ENCODE peak calls at places on chromosomes 2 and 18, in seven cellular contexts. One of them, this sample, is unnamed.
A peak's percentile ranks its signal among the peaks of the same experiment; 100 is the strongest.

GRCh38 chr2:238160206-238161129 is 1.7 kb downstream of the ERFE start:
- DNase-seq in IMR-90: peak; percentile 59
- DNase-seq in heart left ventricle: peak; percentile 55
- DNase-seq in ovary: peak; percentile 16
- DNase-seq in body of pancreas: no peak
- DNase-seq in stomach: no peak
- DNase-seq in esophagus squamous epithelium: no peak
- DNase-seq in this sample: no peak

GRCh38 chr2:219542931-219543595 is 546 bp downstream of the CHPF start:
- DNase-seq in heart left ventricle: peak; percentile 80
- DNase-seq in ovary: peak; percentile 67
- DNase-seq in esophagus squamous epithelium: no peak
- DNase-seq in body of pancreas: peak; percentile 46
- DNase-seq in stomach: no peak
- DNase-seq in IMR-90: peak; percentile 16
- DNase-seq in this sample: no peak

GRCh38 chr18:55427951-55428350 is 160.0 kb downstream of the TCF4 start:
- DNase-seq in IMR-90: no peak
- DNase-seq in body of pancreas: no peak
- DNase-seq in stomach: no peak
- DNase-seq in heart left ventricle: no peak
- DNase-seq in esophagus squamous epithelium: no peak
- DNase-seq in ovary: no peak
- DNase-seq in this sample: no peak

GRCh38 chr18:58590827-58591226 is 38.1 kb downstream of the ALPK2 start:
- DNase-seq in heart left ventricle: no peak
- DNase-seq in stomach: no peak
- DNase-seq in body of pancreas: no peak
- DNase-seq in IMR-90: no peak
- DNase-seq in ovary: no peak
- DNase-seq in esophagus squamous epithelium: no peak
- DNase-seq in this sample: no peak

GRCh38 chr2:129879614-129880180 is 99.8 kb upstream of the RAB6C start:
- DNase-seq in heart left ventricle: no peak
- DNase-seq in ovary: no peak
- DNase-seq in body of pancreas: no peak
- DNase-seq in esophagus squamous epithelium: no peak
- DNase-seq in IMR-90: no peak
- DNase-seq in stomach: no peak
- DNase-seq in this sample: peak; percentile 12

GRCh38 chr2:237217995-237218621 is 132.4 kb downstream of the COPS8 start:
- DNase-seq in body of pancreas: no peak
- DNase-seq in ovary: no peak
- DNase-seq in IMR-90: no peak
- DNase-seq in stomach: no peak
- DNase-seq in heart left ventricle: no peak
- DNase-seq in esophagus squamous epithelium: no peak
- DNase-seq in this sample: no peak

GRCh38 chr18:70421471-70421870 is 132.6 kb downstream of the SOCS6 start:
- DNase-seq in IMR-90: peak; percentile 45
- DNase-seq in stomach: no peak
- DNase-seq in body of pancreas: no peak
- DNase-seq in esophagus squamous epithelium: no peak
- DNase-seq in heart left ventricle: no peak
- DNase-seq in ovary: no peak
- DNase-seq in this sample: no peak

GRCh38 chr2:75627902-75628504 is 18.6 kb upstream of the MRPL19 start:
- DNase-seq in esophagus squamous epithelium: no peak
- DNase-seq in body of pancreas: peak; percentile 88
- DNase-seq in ovary: peak; percentile 77
- DNase-seq in stomach: peak; percentile 73
- DNase-seq in heart left ventricle: peak; percentile 70
- DNase-seq in IMR-90: peak; percentile 80
- DNase-seq in this sample: peak; percentile 54

GRCh38 chr2:25290811-25291510 is 50.8 kb downstream of the DNMT3A start:
- DNase-seq in IMR-90: peak; percentile 23
- DNase-seq in esophagus squamous epithelium: no peak
- DNase-seq in stomach: no peak
- DNase-seq in body of pancreas: peak; percentile 26
- DNase-seq in ovary: no peak
- DNase-seq in heart left ventricle: peak; percentile 77
- DNase-seq in this sample: no peak

GRCh38 chr18:69617888-69618287 is 217.2 kb downstream of the DOK6 start:
- DNase-seq in stomach: no peak
- DNase-seq in IMR-90: peak; percentile 80
- DNase-seq in heart left ventricle: no peak
- DNase-seq in body of pancreas: no peak
- DNase-seq in ovary: no peak
- DNase-seq in esophagus squamous epithelium: no peak
- DNase-seq in this sample: no peak

GRCh38 chr18:70397259-70397925 is 108.5 kb downstream of the SOCS6 start:
- DNase-seq in esophagus squamous epithelium: no peak
- DNase-seq in stomach: no peak
- DNase-seq in IMR-90: peak; percentile 44
- DNase-seq in body of pancreas: no peak
- DNase-seq in ovary: no peak
- DNase-seq in heart left ventricle: no peak
- DNase-seq in this sample: no peak

GRCh38 chr18:35683021-35683420 is 101.5 kb downstream of the GALNT1 start:
- DNase-seq in body of pancreas: no peak
- DNase-seq in stomach: no peak
- DNase-seq in ovary: no peak
- DNase-seq in IMR-90: peak; percentile 10
- DNase-seq in heart left ventricle: no peak
- DNase-seq in esophagus squamous epithelium: no peak
- DNase-seq in this sample: no peak

GRCh38 chr2:200944467-200945394 is 18.7 kb downstream of the ORC2 start:
- DNase-seq in heart left ventricle: no peak
- DNase-seq in IMR-90: peak; percentile 94
- DNase-seq in esophagus squamous epithelium: no peak
- DNase-seq in ovary: no peak
- DNase-seq in stomach: peak; percentile 62
- DNase-seq in body of pancreas: no peak
- DNase-seq in this sample: no peak

GRCh38 chr2:54845514-54845913 is 122.1 kb downstream of the EML6 start:
- DNase-seq in stomach: no peak
- DNase-seq in heart left ventricle: no peak
- DNase-seq in body of pancreas: no peak
- DNase-seq in IMR-90: peak; percentile 65
- DNase-seq in esophagus squamous epithelium: no peak
- DNase-seq in ovary: no peak
- DNase-seq in this sample: no peak

GRCh38 chr2:102037681-102038080 is 45.9 kb downstream of the IL1R2 start:
- DNase-seq in heart left ventricle: no peak
- DNase-seq in stomach: no peak
- DNase-seq in IMR-90: no peak
- DNase-seq in body of pancreas: no peak
- DNase-seq in esophagus squamous epithelium: no peak
- DNase-seq in ovary: no peak
- DNase-seq in this sample: no peak

GRCh38 chr2:197248623-197249022 is 62.0 kb downstream of the ANKRD44 start:
- DNase-seq in heart left ventricle: no peak
- DNase-seq in esophagus squamous epithelium: no peak
- DNase-seq in stomach: no peak
- DNase-seq in body of pancreas: no peak
- DNase-seq in IMR-90: peak; percentile 20
- DNase-seq in ovary: no peak
- DNase-seq in this sample: no peak

GRCh38 chr2:196136151-196136550 is 35.2 kb downstream of the STK17B start:
- DNase-seq in stomach: no peak
- DNase-seq in body of pancreas: no peak
- DNase-seq in IMR-90: no peak
- DNase-seq in esophagus squamous epithelium: no peak
- DNase-seq in heart left ventricle: no peak
- DNase-seq in ovary: no peak
- DNase-seq in this sample: no peak

GRCh38 chr2:104286806-104287205 is 567.1 kb upstream of the POU3F3 start:
- DNase-seq in heart left ventricle: no peak
- DNase-seq in body of pancreas: no peak
- DNase-seq in ovary: no peak
- DNase-seq in stomach: no peak
- DNase-seq in IMR-90: no peak
- DNase-seq in esophagus squamous epithelium: no peak
- DNase-seq in this sample: no peak

GRCh38 chr2:76498387-76498786 is 787.7 kb upstream of the GCFC2 start:
- DNase-seq in IMR-90: no peak
- DNase-seq in stomach: no peak
- DNase-seq in esophagus squamous epithelium: no peak
- DNase-seq in heart left ventricle: no peak
- DNase-seq in body of pancreas: no peak
- DNase-seq in ovary: no peak
- DNase-seq in this sample: no peak

GRCh38 chr2:229920011-229920781 is 1.6 kb downstream of the TRIP12 start:
- DNase-seq in esophagus squamous epithelium: no peak
- DNase-seq in stomach: no peak
- DNase-seq in heart left ventricle: no peak
- DNase-seq in ovary: no peak
- DNase-seq in IMR-90: no peak
- DNase-seq in body of pancreas: peak; percentile 23
- DNase-seq in this sample: no peak

GRCh38 chr2:166112193-166112605 is 15.6 kb downstream of the SCN1A start:
- DNase-seq in heart left ventricle: no peak
- DNase-seq in esophagus squamous epithelium: no peak
- DNase-seq in body of pancreas: no peak
- DNase-seq in stomach: no peak
- DNase-seq in IMR-90: peak; percentile 66
- DNase-seq in ovary: no peak
- DNase-seq in this sample: no peak

DNA sequence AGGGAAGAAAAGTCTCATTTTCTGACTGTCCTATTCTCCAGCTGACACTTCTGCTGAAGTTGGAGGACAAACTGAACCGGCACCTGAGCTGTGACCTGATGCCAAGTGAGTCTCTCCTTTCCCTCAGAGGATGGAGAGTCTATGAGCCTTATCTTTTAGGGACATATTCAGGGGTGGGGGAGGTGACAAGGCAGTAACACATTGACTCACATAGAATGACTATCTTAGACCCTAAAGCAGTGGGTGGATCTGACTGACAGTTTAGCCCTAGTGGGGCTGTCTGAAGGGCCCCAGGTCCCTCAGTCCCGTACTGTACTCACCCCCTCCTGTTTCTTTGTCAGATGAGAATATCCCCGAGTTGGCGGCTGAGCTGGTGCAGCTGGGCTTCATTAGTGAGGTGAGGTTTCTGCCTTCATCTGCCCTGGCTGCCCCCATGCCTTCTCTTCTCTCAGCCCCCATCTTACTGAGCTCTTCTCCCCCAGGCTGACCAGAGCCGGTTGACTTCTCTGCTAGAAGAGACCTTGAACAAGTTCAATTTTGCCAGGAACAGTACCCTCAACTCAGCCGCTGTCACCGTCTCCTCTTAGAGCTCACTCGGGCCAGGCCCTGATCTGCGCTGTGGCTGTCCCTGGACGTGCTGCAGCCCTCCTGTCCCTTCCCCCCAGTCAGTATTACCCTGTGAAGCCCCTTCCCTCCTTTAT is 805 bp upstream of the KRTCAP3 start:
- DNase-seq in stomach: no peak
- DNase-seq in body of pancreas: no peak
- DNase-seq in ovary: no peak
- DNase-seq in esophagus squamous epithelium: no peak
- DNase-seq in IMR-90: no peak
- DNase-seq in heart left ventricle: no peak
- DNase-seq in this sample: no peak
- TF ChIP-seq POLR2A in stomach: no peak
- TF ChIP-seq POLR2A in body of pancreas: no peak
- TF ChIP-seq POLR2A in ovary: no peak
- TF ChIP-seq POLR2A in esophagus squamous epithelium: no peak
- TF ChIP-seq POLR2A in IMR-90: no peak
- TF ChIP-seq POLR2A in heart left ventricle: no peak
- TF ChIP-seq POLR2A in this sample: no peak

GRCh38 chr2:111005307-111005706 is 115.4 kb upstream of the BCL2L11 start:
- DNase-seq in IMR-90: no peak
- DNase-seq in esophagus squamous epithelium: no peak
- DNase-seq in stomach: no peak
- DNase-seq in heart left ventricle: no peak
- DNase-seq in body of pancreas: no peak
- DNase-seq in ovary: no peak
- DNase-seq in this sample: no peak

GRCh38 chr2:111011218-111011617 is 109.5 kb upstream of the BCL2L11 start:
- DNase-seq in stomach: no peak
- DNase-seq in heart left ventricle: no peak
- DNase-seq in body of pancreas: no peak
- DNase-seq in ovary: no peak
- DNase-seq in esophagus squamous epithelium: no peak
- DNase-seq in IMR-90: no peak
- DNase-seq in this sample: no peak

DNA sequence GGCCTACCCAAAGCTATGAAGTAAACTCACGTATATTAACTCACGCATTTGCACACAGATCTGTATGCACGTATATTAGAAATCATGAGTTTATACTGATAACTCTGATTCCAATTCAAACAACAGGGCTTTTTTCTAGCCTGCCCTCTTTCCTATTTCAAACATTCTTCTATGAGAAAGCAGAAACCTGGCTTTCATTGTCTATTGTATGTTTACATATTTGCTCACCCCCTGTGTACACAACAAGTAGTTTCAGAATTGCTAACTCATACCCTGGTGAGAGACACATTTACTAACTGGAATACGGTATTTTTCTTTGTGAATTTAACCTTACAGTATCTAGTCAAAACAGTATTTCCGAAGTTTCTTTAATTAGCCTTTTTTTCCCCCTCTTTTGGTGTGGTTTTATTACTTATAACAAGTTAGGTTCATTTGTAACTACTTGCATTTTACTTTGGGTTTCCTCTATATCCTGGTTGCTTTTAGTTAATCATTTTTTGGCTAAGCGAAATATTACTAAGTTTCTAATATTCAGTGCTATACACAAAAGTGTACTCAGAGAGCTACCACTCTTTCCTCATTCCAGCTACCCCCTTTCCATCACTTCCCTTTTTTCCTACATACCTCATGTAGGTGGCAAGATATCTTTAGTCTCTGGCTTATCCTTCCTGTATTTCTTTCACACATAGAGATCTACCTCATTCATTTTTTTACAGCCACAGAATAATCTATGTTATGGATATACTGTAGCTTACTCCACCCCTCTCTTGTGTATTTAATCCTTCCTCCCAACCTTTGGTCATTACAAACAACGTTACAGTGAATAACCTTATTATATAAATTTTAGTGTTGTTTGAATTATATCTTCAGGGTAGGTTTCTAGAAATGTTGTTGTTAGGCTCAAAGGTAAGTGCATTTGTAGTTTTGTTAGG is 112.7 kb upstream of the BCL2L11 start:
- DNase-seq in ovary: no peak
- DNase-seq in heart left ventricle: no peak
- DNase-seq in IMR-90: no peak
- DNase-seq in stomach: no peak
- DNase-seq in esophagus squamous epithelium: no peak
- DNase-seq in body of pancreas: no peak
- DNase-seq in this sample: no peak
- TF ChIP-seq POLR2A in ovary: no peak
- TF ChIP-seq POLR2A in heart left ventricle: no peak
- TF ChIP-seq POLR2A in IMR-90: no peak
- TF ChIP-seq POLR2A in stomach: no peak
- TF ChIP-seq POLR2A in esophagus squamous epithelium: no peak
- TF ChIP-seq POLR2A in body of pancreas: no peak
- TF ChIP-seq POLR2A in this sample: no peak

GRCh38 chr2:95159690-95160449 is at the start of gene ZNF514:
- DNase-seq in IMR-90: peak; percentile 64
- DNase-seq in ovary: peak; percentile 81
- DNase-seq in body of pancreas: peak; percentile 86
- DNase-seq in stomach: peak; percentile 87
- DNase-seq in esophagus squamous epithelium: peak; percentile 7
- DNase-seq in heart left ventricle: peak; percentile 89
- DNase-seq in this sample: peak; percentile 57
- TF ChIP-seq POLR2A in IMR-90: no peak
- TF ChIP-seq POLR2A in ovary: peak; percentile 13
- TF ChIP-seq POLR2A in body of pancreas: peak; percentile 11
- TF ChIP-seq POLR2A in stomach: no peak
- TF ChIP-seq POLR2A in esophagus squamous epithelium: no peak
- TF ChIP-seq POLR2A in heart left ventricle: no peak
- TF ChIP-seq POLR2A in this sample: no peak

GRCh38 chr2:120354935-120355845 is 9.3 kb downstream of the INHBB start:
- DNase-seq in esophagus squamous epithelium: no peak
- DNase-seq in heart left ventricle: peak; percentile 31
- DNase-seq in ovary: no peak
- DNase-seq in IMR-90: no peak
- DNase-seq in body of pancreas: no peak
- DNase-seq in stomach: no peak
- DNase-seq in this sample: no peak
- TF ChIP-seq POLR2A in esophagus squamous epithelium: no peak
- TF ChIP-seq POLR2A in heart left ventricle: no peak
- TF ChIP-seq POLR2A in ovary: no peak
- TF ChIP-seq POLR2A in IMR-90: no peak
- TF ChIP-seq POLR2A in body of pancreas: no peak
- TF ChIP-seq POLR2A in stomach: no peak
- TF ChIP-seq POLR2A in this sample: no peak